ENCODE peak calls at places on chromosomes 6 and 20, in eight cellular contexts. U is K562, W is spleen, K is cardiac muscle cell, F is mammary epithelial cell, N is GM13976, O is HFFc6, B is GM06990. L is an unnamed sample.
A peak's percentile ranks its signal among the peaks of the same experiment; 100 is the strongest.

GRCh38 chr6:9136141-9136865 is 701.0 kb upstream of the SLC35B3 start:
- DNase-seq in U (no peak), W (no peak), K (no peak), F (no peak), N (no peak), O (no peak), B (no peak), L (no peak)

GRCh38 chr6:43943781-43944250 is 173.8 kb downstream of the VEGFA start:
- DNase-seq in U (no peak), W (no peak), K (no peak), F (peak; percentile 19), N (no peak), O (no peak), B (no peak), L (no peak)

GRCh38 chr6:56693246-56693607 is 50.5 kb upstream of the DST start:
- DNase-seq in U (no peak), W (peak; percentile 54), K (no peak), F (peak; percentile 63), N (no peak), O (peak; percentile 87), B (no peak), L (no peak)

GRCh38 chr20:53608456-53609413 is 15.1 kb upstream of the ZNF217 start:
- DNase-seq in U (peak; percentile 83), W (peak; percentile 81), K (no peak), F (no peak), N (no peak), O (no peak), B (peak; percentile 67), L (no peak)

GRCh38 chr20:12201289-12201991 is 283.7 kb downstream of the BTBD3 start:
- DNase-seq in U (no peak), W (no peak), K (no peak), F (peak; percentile 27), N (no peak), O (no peak), B (no peak), L (no peak)

GRCh38 chr6:157980288-157981131 is 1.2 kb upstream of the SYNJ2 start:
- DNase-seq in U (no peak), W (peak; percentile 86), K (no peak), F (no peak), N (no peak), O (no peak), B (no peak), L (no peak)

GRCh38 chr6:167858842-167859520 is 32.3 kb downstream of the AFDN start:
- DNase-seq in U (no peak), W (no peak), K (no peak), F (no peak), N (no peak), O (no peak), B (no peak), L (no peak)

GRCh38 chr6:31609519-31610406 is 5.3 kb upstream of the AIF1 start:
- DNase-seq in U (no peak), W (no peak), K (no peak), F (no peak), N (no peak), O (no peak), B (no peak), L (no peak)

GRCh38 chr6:126824815-126825214 is 293.7 kb upstream of the RSPO3 start:
- DNase-seq in U (no peak), W (no peak), K (no peak), F (no peak), N (no peak), O (no peak), B (no peak), L (no peak)

GRCh38 chr6:108598316-108598863 is 37.7 kb downstream of the FOXO3 start:
- DNase-seq in U (peak; percentile 37), W (no peak), K (no peak), F (no peak), N (peak; percentile 37), O (peak; percentile 55), B (peak; percentile 52), L (no peak)

GRCh38 chr20:41466836-41467619 is 100.4 kb upstream of the EMILIN3 start:
- DNase-seq in U (no peak), W (no peak), K (no peak), F (no peak), N (no peak), O (no peak), B (no peak), L (no peak)

GRCh38 chr6:22709804-22710203 is 140.4 kb downstream of the HDGFL1 start:
- DNase-seq in U (no peak), W (no peak), K (no peak), F (no peak), N (no peak), O (no peak), B (no peak), L (no peak)

GRCh38 chr6:18501313-18502013 is 114.3 kb downstream of the RNF144B start:
- DNase-seq in U (no peak), W (peak; percentile 82), K (no peak), F (peak; percentile 83), N (peak; percentile 30), O (no peak), B (no peak), L (no peak)

GRCh38 chr6:125296461-125296860 is 5.3 kb downstream of the HDDC2 start:
- DNase-seq in U (no peak), W (no peak), K (no peak), F (no peak), N (no peak), O (no peak), B (no peak), L (no peak)

GRCh38 chr20:5652626-5653573 is 97.3 kb upstream of the SHLD1 start:
- DNase-seq in U (no peak), W (no peak), K (no peak), F (peak; percentile 67), N (no peak), O (peak; percentile 53), B (no peak), L (no peak)

GRCh38 chr20:36969478-36970186 is 18.1 kb upstream of the SAMHD1 start:
- DNase-seq in U (no peak), W (no peak), K (no peak), F (no peak), N (no peak), O (no peak), B (no peak), L (no peak)

GRCh38 chr6:68636710-68637470 is 1.8 kb downstream of the ADGRB3 start:
- DNase-seq in U (no peak), W (no peak), K (no peak), F (no peak), N (no peak), O (no peak), B (no peak), L (no peak)

GRCh38 chr6:73451166-73452106 is 661 bp downstream of the CGAS start:
- DNase-seq in U (no peak), W (peak; percentile 92), K (peak; percentile 22), F (no peak), N (peak; percentile 66), O (peak; percentile 12), B (peak; percentile 82), L (peak; percentile 30)

DNA sequence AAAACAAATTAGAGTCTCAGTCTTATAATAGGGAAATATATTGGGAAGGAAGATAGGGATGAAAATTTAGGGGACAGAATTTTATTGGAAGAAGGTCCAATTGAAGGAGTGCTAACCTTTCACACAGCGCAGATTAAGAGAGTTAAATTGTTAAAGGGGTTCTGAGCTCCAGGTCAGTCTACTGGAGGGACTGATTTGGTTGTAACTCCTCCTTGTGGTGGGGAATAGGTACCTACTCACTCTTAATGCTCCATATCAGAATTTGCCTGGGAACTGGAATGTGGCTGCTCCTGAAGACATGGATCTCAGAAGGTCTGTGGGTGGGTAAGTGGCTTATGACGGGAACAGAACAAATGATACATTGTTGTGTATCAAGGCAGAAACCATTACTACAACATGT is 143.5 kb downstream of the FLRT3 start:
- DNase-seq in U (no peak), W (no peak), K (no peak), F (peak; percentile 12), N (no peak), O (no peak), B (no peak), L (no peak)
- TF ChIP-seq CTCF in U (no peak), W (no peak), K (no peak), F (peak; percentile 13), N (no peak), O (peak; percentile 13), B (no peak), L (no peak)

GRCh38 chr6:7434672-7435071 is 45.1 kb downstream of the RIOK1 start:
- DNase-seq in U (no peak), W (no peak), K (no peak), F (no peak), N (no peak), O (no peak), B (no peak), L (no peak)

GRCh38 chr6:7431241-7431593 is 41.6 kb downstream of the RIOK1 start:
- DNase-seq in U (no peak), W (no peak), K (no peak), F (no peak), N (no peak), O (no peak), B (no peak), L (no peak)

GRCh38 chr6:7433211-7433610 is 43.6 kb downstream of the RIOK1 start:
- DNase-seq in U (no peak), W (no peak), K (no peak), F (no peak), N (no peak), O (no peak), B (no peak), L (no peak)

GRCh38 chr6:7432391-7433207 is 43.0 kb downstream of the RIOK1 start:
- DNase-seq in U (no peak), W (no peak), K (no peak), F (no peak), N (no peak), O (no peak), B (no peak), L (no peak)

GRCh38 chr6:7431594-7432390 is 42.2 kb downstream of the RIOK1 start:
- DNase-seq in U (no peak), W (no peak), K (no peak), F (no peak), N (no peak), O (no peak), B (no peak), L (no peak)
- TF ChIP-seq CTCF in U (no peak), W (no peak), K (no peak), F (no peak), N (no peak), O (no peak), B (no peak), L (no peak)

GRCh38 chr6:132568611-132569010 is 1.5 kb upstream of the TAAR6 start:
- DNase-seq in U (no peak), W (no peak), K (no peak), F (no peak), N (no peak), O (no peak), B (no peak), L (no peak)
- TF ChIP-seq CTCF in U (no peak), W (no peak), K (no peak), F (no peak), N (no peak), O (no peak), B (no peak), L (no peak)

DNA sequence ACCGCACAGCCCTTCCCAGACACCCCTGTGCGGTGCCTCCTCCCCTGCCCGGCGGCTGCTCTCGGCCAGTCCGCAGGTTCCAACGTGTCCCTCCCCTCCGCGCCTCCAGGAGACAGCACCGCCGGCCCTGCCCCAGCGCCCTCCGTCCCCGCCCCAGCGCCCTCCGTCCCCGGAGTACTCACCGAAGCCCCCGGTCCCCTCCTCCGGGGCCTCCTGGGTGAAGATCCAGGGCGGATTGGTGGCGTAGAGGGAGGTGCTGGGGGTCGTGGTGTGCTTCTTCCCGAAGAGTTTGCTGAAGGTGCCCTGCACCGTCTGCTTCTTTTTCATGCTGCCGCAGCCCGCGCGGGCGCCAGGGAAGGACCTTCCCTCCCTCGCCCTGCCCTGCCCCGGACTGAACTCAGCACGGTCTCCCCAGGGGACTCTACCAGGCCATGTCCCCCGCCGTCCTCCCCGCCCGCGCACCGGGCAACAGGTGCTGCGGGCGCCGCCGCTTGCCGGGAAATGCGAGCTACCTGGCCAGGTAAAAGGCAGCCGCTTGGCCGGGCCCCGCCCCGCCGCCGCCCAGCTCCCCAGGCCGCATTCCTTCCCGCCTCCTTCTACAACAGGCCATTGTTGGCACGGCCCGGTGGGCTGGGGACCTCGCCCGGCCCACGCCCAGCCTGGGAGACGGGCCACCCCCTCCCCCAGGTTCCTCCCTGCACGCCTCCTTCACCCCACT is at the start of gene C6orf132:
- DNase-seq in U (no peak), W (no peak), K (peak; percentile 70), F (peak; percentile 74), N (no peak), O (peak; percentile 9), B (no peak), L (peak; percentile 48)
- TF ChIP-seq CTCF in U (no peak), W (no peak), K (no peak), F (no peak), N (no peak), O (no peak), B (no peak), L (no peak)